ENCODE peak calls at places on chromosomes 12 and 14, in four cellular contexts. D is HCT116, J is trophoblast cell, C is IMR-90. X is an unnamed sample.

GRCh38 chr12:50589650-50590435 is 85.1 kb downstream of the DIP2B start:
- DNase-seq in C (peak), J (peak), D (no peak), X (no peak)

GRCh38 chr14:23148596-23149249 is 29.7 kb upstream of the CEBPE start:
- DNase-seq in J (peak), D (no peak), C (no peak), X (no peak)

GRCh38 chr14:66395300-66395699 is 90.9 kb upstream of the CCDC196 start:
- DNase-seq in J (no peak), C (no peak), D (no peak), X (no peak)

GRCh38 chr12:89756638-89757321 is 48.1 kb upstream of the ATP2B1 start:
- DNase-seq in C (peak), J (peak), D (peak), X (peak)

GRCh38 chr14:99587463-99588278 is 16.3 kb downstream of the CCDC85C start:
- DNase-seq in C (no peak), J (no peak), D (no peak), X (no peak)

GRCh38 chr12:77256924-77257323 is 191.6 kb upstream of the E2F7 start:
- DNase-seq in C (no peak), J (no peak), D (no peak), X (no peak)

GRCh38 chr14:75418779-75419768 is 8.7 kb upstream of the JDP2 start:
- DNase-seq in J (peak), C (no peak), D (peak), X (peak)

GRCh38 chr12:27821259-27821973 is 41.4 kb upstream of the MANSC4 start:
- DNase-seq in J (peak), C (peak), D (peak), X (peak)

GRCh38 chr12:64221656-64222010 is 463 bp downstream of the KICS2 start:
- DNase-seq in D (peak), J (peak), C (peak), X (peak)

GRCh38 chr14:92551066-92551841 is 37.7 kb downstream of the RIN3 start:
- DNase-seq in J (no peak), C (no peak), D (no peak), X (peak)

GRCh38 chr12:2198088-2198501 is 145.3 kb downstream of the CACNA1C start:
- DNase-seq in D (peak), J (peak), C (peak), X (no peak)

GRCh38 chr12:28191690-28192089 is 1.4 kb downstream of the CCDC91 start:
- DNase-seq in D (no peak), J (peak), C (peak), X (no peak)

GRCh38 chr14:101965145-101965531 is 765 bp downstream of the DYNC1H1 start:
- DNase-seq in C (peak), J (peak), D (peak), X (peak)

GRCh38 chr12:52359511-52360103 is 7.7 kb downstream of the KRT85 start:
- DNase-seq in J (no peak), D (no peak), C (no peak), X (no peak)

GRCh38 chr14:51953996-51954395 is 35.4 kb upstream of the RTRAF start:
- DNase-seq in D (no peak), J (no peak), C (no peak), X (no peak)

GRCh38 chr14:104872469-104873341 is 7.6 kb downstream of the CEP170B start:
- DNase-seq in D (no peak), C (peak), J (no peak), X (no peak)

GRCh38 chr14:48350971-48351370 is 675.6 kb upstream of the MDGA2 start:
- DNase-seq in D (no peak), J (peak), C (peak), X (no peak)

GRCh38 chr12:65334534-65334933 is 56.1 kb downstream of the MSRB3 start:
- DNase-seq in J (peak), C (peak), D (no peak), X (no peak)

GRCh38 chr12:105106621-105107020 is 910 bp upstream of the WASHC4 start:
- DNase-seq in J (peak), D (no peak), C (no peak), X (no peak)

GRCh38 chr12:116406529-116406928 is 129.0 kb upstream of the MED13L start:
- DNase-seq in C (peak), D (peak), J (peak), X (peak)

GRCh38 chr12:105920161-105920684 is 218.5 kb downstream of the NUAK1 start:
- DNase-seq in J (peak), C (no peak), D (no peak), X (no peak)

GRCh38 chr12:25017336-25017735 is 68.4 kb upstream of the BCAT1 start:
- DNase-seq in C (peak), J (no peak), D (no peak), X (no peak)

GRCh38 chr12:25013061-25013460 is 64.2 kb upstream of the BCAT1 start:
- DNase-seq in J (peak), C (no peak), D (no peak), X (no peak)

GRCh38 chr12:25018146-25018545 is 69.2 kb upstream of the BCAT1 start:
- DNase-seq in D (no peak), J (no peak), C (no peak), X (peak)

GRCh38 chr12:25009511-25010092 is 60.7 kb upstream of the BCAT1 start:
- DNase-seq in J (no peak), D (no peak), C (no peak), X (no peak)

GRCh38 chr12:25014961-25015360 is 66.1 kb upstream of the BCAT1 start:
- DNase-seq in C (peak), J (no peak), D (no peak), X (no peak)
- H2AFZ ChIP-seq in C (no peak), J (no peak), D (no peak), X (peak)

GRCh38 chr14:61350427-61350826 is 29.0 kb downstream of the PRKCH start:
- DNase-seq in J (no peak), D (no peak), C (no peak), X (no peak)

GRCh38 chr14:61345144-61345482 is 23.7 kb downstream of the PRKCH start:
- DNase-seq in J (no peak), C (no peak), D (no peak), X (no peak)

GRCh38 chr14:61346793-61347192 is 25.4 kb downstream of the PRKCH start:
- DNase-seq in J (no peak), C (no peak), D (no peak), X (no peak)

GRCh38 chr14:61346221-61346620 is 24.8 kb downstream of the PRKCH start:
- DNase-seq in C (no peak), D (no peak), J (no peak), X (no peak)

DNA sequence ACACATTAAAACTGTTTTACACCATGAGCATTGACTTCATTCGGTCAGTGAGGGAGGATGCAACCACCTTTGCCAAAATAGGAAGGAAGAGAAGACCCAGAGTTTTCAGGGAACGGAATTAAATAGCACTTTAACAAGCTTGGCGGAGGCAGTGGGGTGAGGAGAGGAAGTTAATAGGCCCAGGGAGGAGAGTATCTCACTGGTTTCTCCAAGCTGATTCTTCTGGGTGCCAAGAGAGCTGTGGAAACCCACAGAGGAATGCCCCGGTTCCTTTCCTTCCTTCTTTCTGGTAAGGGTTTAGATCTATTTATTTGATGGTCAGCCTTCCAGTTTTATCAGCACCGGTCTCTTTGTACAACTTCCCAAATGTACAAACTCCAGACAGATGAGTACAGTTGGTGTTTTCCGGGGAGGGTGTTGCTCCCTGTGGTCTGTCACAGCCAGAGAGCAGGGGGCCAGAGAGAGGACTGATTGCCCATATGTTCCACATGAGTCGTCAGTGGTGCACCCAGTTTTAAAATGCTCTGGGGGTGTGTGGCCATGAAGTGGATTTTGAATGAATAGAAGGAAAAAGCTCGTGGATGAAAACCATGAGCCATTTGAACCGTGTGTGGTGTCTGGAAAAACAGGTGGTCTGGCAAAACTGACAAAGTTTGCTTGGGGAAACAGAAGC is 26.5 kb downstream of the PRKCH start:
- DNase-seq in J (no peak), C (no peak), D (no peak), X (no peak)
- H2AFZ ChIP-seq in J (no peak), C (no peak), D (no peak), X (no peak)

GRCh38 chr12:82522762-82523161 is 163.9 kb upstream of the TMTC2 start:
- DNase-seq in C (no peak), J (no peak), D (no peak), X (no peak)

GRCh38 chr12:82524636-82525035 is 162.1 kb upstream of the TMTC2 start:
- DNase-seq in D (no peak), C (no peak), J (no peak), X (no peak)

GRCh38 chr12:82522285-82522684 is 164.0 kb downstream of the METTL25 start:
- DNase-seq in C (no peak), J (no peak), D (no peak), X (no peak)

GRCh38 chr12:82525616-82526015 is 161.1 kb upstream of the TMTC2 start:
- DNase-seq in D (no peak), C (no peak), J (no peak), X (no peak)

GRCh38 chr12:82524020-82524419 is 162.7 kb upstream of the TMTC2 start:
- DNase-seq in J (no peak), C (no peak), D (no peak), X (no peak)
- H2AFZ ChIP-seq in J (no peak), C (no peak), D (no peak), X (no peak)

GRCh38 chr12:12890492-12890814 is 909 bp upstream of the GPRC5A start:
- DNase-seq in J (no peak), D (no peak), C (peak), X (no peak)

GRCh38 chr12:12891646-12892355 is 439 bp downstream of the GPRC5A start:
- DNase-seq in J (peak), C (no peak), D (no peak), X (no peak)

GRCh38 chr12:12892670-12893290 is 1.4 kb downstream of the GPRC5A start:
- DNase-seq in C (no peak), D (no peak), J (peak), X (no peak)

GRCh38 chr12:12889701-12890100 is 1.7 kb upstream of the GPRC5A start:
- DNase-seq in D (no peak), J (no peak), C (no peak), X (no peak)

GRCh38 chr12:12890815-12891645 is at the start of gene GPRC5A:
- DNase-seq in J (peak), D (peak), C (peak), X (no peak)
- H2AFZ ChIP-seq in J (peak), D (no peak), C (peak), X (no peak)

GRCh38 chr12:40689576-40689975 is 2.7 kb upstream of the CNTN1 start:
- DNase-seq in J (no peak), D (no peak), C (no peak), X (no peak)

GRCh38 chr12:40692617-40693502 is 621 bp downstream of the CNTN1 start:
- DNase-seq in D (no peak), C (no peak), J (no peak), X (no peak)

GRCh38 chr12:40697566-40698257 is 5.5 kb downstream of the CNTN1 start:
- DNase-seq in C (no peak), D (no peak), J (peak), X (no peak)

GRCh38 chr12:40691913-40692616 is at the start of gene CNTN1:
- DNase-seq in C (peak), D (peak), J (no peak), X (no peak)

DNA sequence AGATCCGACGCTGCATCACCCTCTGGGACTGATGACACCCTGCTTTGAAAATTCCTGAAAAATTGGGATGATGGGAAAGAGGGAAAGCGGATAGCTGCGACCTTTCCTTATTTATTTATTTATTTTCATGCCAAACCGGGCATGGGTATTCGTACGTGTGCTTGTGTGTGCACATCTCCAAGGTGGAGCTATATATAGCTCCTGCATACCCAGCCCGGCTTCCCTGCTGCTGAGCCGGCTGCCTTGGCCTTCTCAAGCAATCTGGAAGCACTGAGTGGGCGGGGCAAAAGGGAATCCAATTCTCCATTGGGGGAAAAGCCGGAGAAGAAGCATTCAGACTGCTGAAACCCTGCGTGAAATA is 1.2 kb downstream of the CNTN1 start:
- DNase-seq in J (no peak), D (peak), C (no peak), X (no peak)
- H2AFZ ChIP-seq in J (no peak), D (peak), C (no peak), X (no peak)

DNA sequence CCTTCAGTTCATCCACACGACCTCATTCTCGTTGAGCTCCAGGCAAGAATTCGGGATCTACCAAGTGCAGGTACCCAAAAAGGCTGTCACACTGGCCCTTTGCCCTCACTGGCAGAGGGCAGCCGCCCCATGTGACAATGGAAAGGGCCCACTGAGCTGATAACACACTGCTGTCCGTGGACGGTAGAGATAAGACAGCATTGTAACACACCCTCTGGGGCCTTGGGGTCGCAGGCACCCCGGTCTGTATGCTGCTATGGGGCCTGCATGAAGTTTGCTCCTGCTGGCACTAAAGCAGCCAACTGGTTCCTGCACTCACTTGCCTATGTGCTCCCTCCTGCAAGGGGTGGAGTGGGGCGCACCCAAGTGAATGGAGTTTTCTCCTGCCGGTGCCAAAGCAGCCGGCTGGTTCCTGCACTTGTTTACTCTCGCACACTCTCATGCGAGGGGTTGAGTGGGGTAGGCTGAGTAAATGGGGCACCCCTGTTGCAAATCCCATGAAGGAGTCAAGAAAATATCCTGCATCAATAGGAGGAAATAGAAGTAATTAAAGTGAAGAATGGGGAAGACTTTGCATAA is 477.9 kb downstream of the ATP23 start:
- DNase-seq in C (no peak), D (no peak), J (no peak), X (no peak)
- H2AFZ ChIP-seq in C (no peak), D (no peak), J (no peak), X (no peak)

GRCh38 chr14:31461545-31461944 is 4.2 kb upstream of the DTD2 start:
- DNase-seq in D (no peak), C (no peak), J (no peak), X (peak)

GRCh38 chr14:31465113-31465512 is 7.8 kb upstream of the DTD2 start:
- DNase-seq in J (peak), C (peak), D (no peak), X (no peak)

DNA sequence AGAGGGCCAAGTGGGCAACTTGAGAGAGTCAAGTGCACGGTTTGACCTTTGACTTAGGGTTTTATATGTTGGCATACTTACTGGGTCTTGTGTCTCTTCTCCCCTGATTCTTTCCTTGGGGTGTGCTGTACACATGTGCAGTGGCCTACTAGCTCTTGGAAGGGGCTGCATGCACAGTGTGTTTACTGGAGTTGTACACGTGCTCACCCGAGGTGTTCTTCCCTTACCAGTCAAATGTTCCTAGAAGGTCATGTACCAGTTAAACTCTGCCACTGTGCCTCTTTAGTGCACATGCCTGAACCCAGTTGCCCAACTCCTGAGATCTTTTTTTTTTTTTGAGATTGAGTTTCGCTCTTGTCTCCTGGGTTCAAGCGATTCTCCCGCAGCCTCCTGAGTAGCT is 9.2 kb upstream of the DTD2 start:
- DNase-seq in D (no peak), J (no peak), C (no peak), X (no peak)
- H2AFZ ChIP-seq in D (no peak), J (no peak), C (no peak), X (no peak)

X was measured in OCI-LY7.